ENCODE peak calls at places on chromosomes 6 and 20, in six cellular contexts. T, H, E, W, P and O are unnamed samples.

GRCh38 chr6:80605165-80605989 is 498.9 kb downstream of the BCKDHB start:
- DNase-seq in E (no peak), P (no peak), T (no peak), W (no peak), H (no peak), O (no peak)

GRCh38 chr20:6231551-6231950 is 108.7 kb upstream of the FERMT1 start:
- DNase-seq in H (no peak), W (no peak), P (no peak), E (no peak), T (no peak), O (no peak)

GRCh38 chr6:168649209-168649608 is 208.2 kb downstream of the SMOC2 start:
- DNase-seq in H (no peak), P (no peak), W (no peak), T (no peak), E (no peak), O (no peak)

GRCh38 chr20:62830821-62831220 is 14.0 kb downstream of the COL9A3 start:
- DNase-seq in H (no peak), W (no peak), T (no peak), E (no peak), P (no peak), O (no peak)

GRCh38 chr20:57947421-57948176 is 237.8 kb upstream of the PMEPA1 start:
- DNase-seq in H (no peak), W (no peak), E (no peak), T (no peak), P (no peak), O (no peak)

GRCh38 chr6:169953686-169954085 is 202.3 kb downstream of the ERMARD start:
- DNase-seq in P (no peak), H (no peak), T (no peak), W (no peak), E (no peak), O (no peak)

GRCh38 chr6:142822383-142822782 is 122.6 kb downstream of the HIVEP2 start:
- DNase-seq in T (no peak), P (no peak), W (no peak), E (no peak), H (no peak), O (no peak)

GRCh38 chr20:63230800-63231268 is 4.9 kb upstream of the BIRC7 start:
- DNase-seq in P (no peak), W (peak; percentile 72), E (no peak), T (peak; percentile 38), H (no peak), O (no peak)

GRCh38 chr20:44643154-44643519 is 8.4 kb downstream of the ADA start:
- DNase-seq in H (no peak), W (no peak), T (no peak), E (no peak), P (no peak), O (no peak)

GRCh38 chr20:20199338-20200160 is 147.2 kb downstream of the CFAP61 start:
- DNase-seq in P (no peak), W (no peak), H (no peak), T (no peak), E (no peak), O (no peak)

GRCh38 chr6:146908786-146909185 is 295.4 kb upstream of the STXBP5 start:
- DNase-seq in P (no peak), T (no peak), E (no peak), W (no peak), H (no peak), O (no peak)